ENCODE peak calls at places on chromosomes 11 and 22, in eight cellular contexts. One of them, this sample, is unnamed.
A peak's percentile ranks its signal among the peaks of the same experiment; 100 is the strongest.

GRCh38 chr22:50217543-50218152 is 16.8 kb downstream of the SELENOO start:
- DNase-seq in glutamatergic neuron: peak; percentile 15
- DNase-seq in IMR-90: no peak
- DNase-seq in fibroblast of the aortic adventitia: no peak
- DNase-seq in heart left ventricle: no peak
- DNase-seq in upper lobe of right lung: no peak
- DNase-seq in left ventricle myocardium inferior: no peak
- DNase-seq in astrocyte of the cerebellum: no peak
- DNase-seq in this sample: no peak

GRCh38 chr22:44438481-44439131 is 59.4 kb downstream of the RTL6 start:
- DNase-seq in glutamatergic neuron: no peak
- DNase-seq in IMR-90: no peak
- DNase-seq in fibroblast of the aortic adventitia: no peak
- DNase-seq in heart left ventricle: no peak
- DNase-seq in upper lobe of right lung: peak; percentile 57
- DNase-seq in left ventricle myocardium inferior: no peak
- DNase-seq in astrocyte of the cerebellum: no peak
- DNase-seq in this sample: no peak

GRCh38 chr11:73565804-73566203 is 32.1 kb downstream of the FAM168A start:
- DNase-seq in glutamatergic neuron: no peak
- DNase-seq in IMR-90: no peak
- DNase-seq in fibroblast of the aortic adventitia: no peak
- DNase-seq in heart left ventricle: no peak
- DNase-seq in upper lobe of right lung: no peak
- DNase-seq in left ventricle myocardium inferior: no peak
- DNase-seq in astrocyte of the cerebellum: no peak
- DNase-seq in this sample: no peak

GRCh38 chr22:25582946-25583345 is 18.5 kb downstream of the GRK3 start:
- DNase-seq in glutamatergic neuron: no peak
- DNase-seq in IMR-90: peak; percentile 67
- DNase-seq in fibroblast of the aortic adventitia: peak; percentile 28
- DNase-seq in heart left ventricle: no peak
- DNase-seq in upper lobe of right lung: no peak
- DNase-seq in left ventricle myocardium inferior: no peak
- DNase-seq in astrocyte of the cerebellum: no peak
- DNase-seq in this sample: peak; percentile 9

GRCh38 chr11:110373061-110373702 is 56.6 kb upstream of the FDX1 start:
- DNase-seq in glutamatergic neuron: no peak
- DNase-seq in IMR-90: peak; percentile 60
- DNase-seq in fibroblast of the aortic adventitia: peak; percentile 48
- DNase-seq in heart left ventricle: no peak
- DNase-seq in upper lobe of right lung: no peak
- DNase-seq in left ventricle myocardium inferior: no peak
- DNase-seq in astrocyte of the cerebellum: no peak
- DNase-seq in this sample: peak; percentile 31

GRCh38 chr11:43842021-43842420 is 38.6 kb upstream of the ALKBH3 start:
- DNase-seq in glutamatergic neuron: no peak
- DNase-seq in IMR-90: no peak
- DNase-seq in fibroblast of the aortic adventitia: no peak
- DNase-seq in heart left ventricle: no peak
- DNase-seq in upper lobe of right lung: no peak
- DNase-seq in left ventricle myocardium inferior: no peak
- DNase-seq in astrocyte of the cerebellum: no peak
- DNase-seq in this sample: no peak

GRCh38 chr11:59207988-59208432 is 4.7 kb downstream of the MPEG1 start:
- DNase-seq in glutamatergic neuron: peak; percentile 42
- DNase-seq in IMR-90: peak; percentile 91
- DNase-seq in fibroblast of the aortic adventitia: peak; percentile 69
- DNase-seq in heart left ventricle: no peak
- DNase-seq in upper lobe of right lung: no peak
- DNase-seq in left ventricle myocardium inferior: no peak
- DNase-seq in astrocyte of the cerebellum: peak; percentile 52
- DNase-seq in this sample: peak; percentile 39

GRCh38 chr11:119952441-119952840 is 185.5 kb downstream of the TRIM29 start:
- DNase-seq in glutamatergic neuron: no peak
- DNase-seq in IMR-90: no peak
- DNase-seq in fibroblast of the aortic adventitia: no peak
- DNase-seq in heart left ventricle: no peak
- DNase-seq in upper lobe of right lung: no peak
- DNase-seq in left ventricle myocardium inferior: no peak
- DNase-seq in astrocyte of the cerebellum: no peak
- DNase-seq in this sample: no peak

GRCh38 chr11:62410972-62411371 is 7.9 kb upstream of the SCGB1A1 start:
- DNase-seq in glutamatergic neuron: no peak
- DNase-seq in IMR-90: no peak
- DNase-seq in fibroblast of the aortic adventitia: no peak
- DNase-seq in heart left ventricle: no peak
- DNase-seq in upper lobe of right lung: no peak
- DNase-seq in left ventricle myocardium inferior: no peak
- DNase-seq in astrocyte of the cerebellum: no peak
- DNase-seq in this sample: no peak

GRCh38 chr11:118715245-118715807 is 35.9 kb upstream of the TREH start:
- DNase-seq in glutamatergic neuron: no peak
- DNase-seq in IMR-90: no peak
- DNase-seq in fibroblast of the aortic adventitia: peak; percentile 58
- DNase-seq in heart left ventricle: no peak
- DNase-seq in upper lobe of right lung: no peak
- DNase-seq in left ventricle myocardium inferior: no peak
- DNase-seq in astrocyte of the cerebellum: peak; percentile 23
- DNase-seq in this sample: peak; percentile 12

GRCh38 chr22:20089977-20090729 is 10.1 kb downstream of the DGCR8 start:
- DNase-seq in glutamatergic neuron: no peak
- DNase-seq in IMR-90: peak; percentile 77
- DNase-seq in fibroblast of the aortic adventitia: no peak
- DNase-seq in heart left ventricle: no peak
- DNase-seq in upper lobe of right lung: no peak
- DNase-seq in left ventricle myocardium inferior: no peak
- DNase-seq in astrocyte of the cerebellum: no peak
- DNase-seq in this sample: no peak

GRCh38 chr11:128039140-128040021 is 548.0 kb downstream of the ETS1 start:
- DNase-seq in glutamatergic neuron: no peak
- DNase-seq in IMR-90: peak; percentile 82
- DNase-seq in fibroblast of the aortic adventitia: peak; percentile 95
- DNase-seq in heart left ventricle: peak; percentile 74
- DNase-seq in upper lobe of right lung: peak; percentile 81
- DNase-seq in left ventricle myocardium inferior: no peak
- DNase-seq in astrocyte of the cerebellum: peak; percentile 83
- DNase-seq in this sample: peak; percentile 84

GRCh38 chr11:12157241-12157661 is 46.9 kb downstream of the MICAL2 start:
- DNase-seq in glutamatergic neuron: no peak
- DNase-seq in IMR-90: peak; percentile 84
- DNase-seq in fibroblast of the aortic adventitia: peak; percentile 89
- DNase-seq in heart left ventricle: no peak
- DNase-seq in upper lobe of right lung: no peak
- DNase-seq in left ventricle myocardium inferior: no peak
- DNase-seq in astrocyte of the cerebellum: peak; percentile 80
- DNase-seq in this sample: peak; percentile 73

GRCh38 chr11:57588038-57588710 is 9.3 kb upstream of the SERPING1 start:
- DNase-seq in glutamatergic neuron: no peak
- DNase-seq in IMR-90: no peak
- DNase-seq in fibroblast of the aortic adventitia: no peak
- DNase-seq in heart left ventricle: no peak
- DNase-seq in upper lobe of right lung: no peak
- DNase-seq in left ventricle myocardium inferior: no peak
- DNase-seq in astrocyte of the cerebellum: no peak
- DNase-seq in this sample: no peak

GRCh38 chr11:94787798-94788197 is 19.6 kb downstream of the AMOTL1 start:
- DNase-seq in glutamatergic neuron: no peak
- DNase-seq in IMR-90: no peak
- DNase-seq in fibroblast of the aortic adventitia: no peak
- DNase-seq in heart left ventricle: no peak
- DNase-seq in upper lobe of right lung: no peak
- DNase-seq in left ventricle myocardium inferior: no peak
- DNase-seq in astrocyte of the cerebellum: no peak
- DNase-seq in this sample: no peak

GRCh38 chr11:43508511-43508918 is 149.8 kb downstream of the TTC17 start:
- DNase-seq in glutamatergic neuron: no peak
- DNase-seq in IMR-90: peak; percentile 61
- DNase-seq in fibroblast of the aortic adventitia: peak; percentile 60
- DNase-seq in heart left ventricle: no peak
- DNase-seq in upper lobe of right lung: no peak
- DNase-seq in left ventricle myocardium inferior: no peak
- DNase-seq in astrocyte of the cerebellum: peak; percentile 4
- DNase-seq in this sample: peak; percentile 4

GRCh38 chr11:47992959-47993820 is 12.8 kb downstream of the PTPRJ start:
- DNase-seq in glutamatergic neuron: no peak
- DNase-seq in IMR-90: peak; percentile 89
- DNase-seq in fibroblast of the aortic adventitia: peak; percentile 77
- DNase-seq in heart left ventricle: no peak
- DNase-seq in upper lobe of right lung: no peak
- DNase-seq in left ventricle myocardium inferior: no peak
- DNase-seq in astrocyte of the cerebellum: no peak
- DNase-seq in this sample: peak; percentile 29

GRCh38 chr22:37728620-37729019 is 31.8 kb downstream of the TRIOBP start:
- DNase-seq in glutamatergic neuron: no peak
- DNase-seq in IMR-90: no peak
- DNase-seq in fibroblast of the aortic adventitia: no peak
- DNase-seq in heart left ventricle: no peak
- DNase-seq in upper lobe of right lung: no peak
- DNase-seq in left ventricle myocardium inferior: no peak
- DNase-seq in astrocyte of the cerebellum: no peak
- DNase-seq in this sample: no peak

GRCh38 chr22:19630614-19631013 is 83.7 kb upstream of the SEPTIN5 start:
- DNase-seq in glutamatergic neuron: no peak
- DNase-seq in IMR-90: no peak
- DNase-seq in fibroblast of the aortic adventitia: no peak
- DNase-seq in heart left ventricle: no peak
- DNase-seq in upper lobe of right lung: no peak
- DNase-seq in left ventricle myocardium inferior: no peak
- DNase-seq in astrocyte of the cerebellum: no peak
- DNase-seq in this sample: no peak

GRCh38 chr11:75716659-75717058 is 979 bp upstream of the MOGAT2 start:
- DNase-seq in glutamatergic neuron: no peak
- DNase-seq in IMR-90: no peak
- DNase-seq in fibroblast of the aortic adventitia: no peak
- DNase-seq in heart left ventricle: no peak
- DNase-seq in upper lobe of right lung: no peak
- DNase-seq in left ventricle myocardium inferior: no peak
- DNase-seq in astrocyte of the cerebellum: no peak
- DNase-seq in this sample: no peak

GRCh38 chr11:88292156-88292844 is 45.2 kb downstream of the CTSC start:
- DNase-seq in glutamatergic neuron: no peak
- DNase-seq in IMR-90: peak; percentile 22
- DNase-seq in fibroblast of the aortic adventitia: peak; percentile 52
- DNase-seq in heart left ventricle: no peak
- DNase-seq in upper lobe of right lung: no peak
- DNase-seq in left ventricle myocardium inferior: no peak
- DNase-seq in astrocyte of the cerebellum: no peak
- DNase-seq in this sample: no peak
- TF ChIP-seq CTCF in glutamatergic neuron: no peak
- TF ChIP-seq CTCF in IMR-90: no peak
- TF ChIP-seq CTCF in fibroblast of the aortic adventitia: no peak
- TF ChIP-seq CTCF in heart left ventricle: no peak
- TF ChIP-seq CTCF in upper lobe of right lung: no peak
- TF ChIP-seq CTCF in left ventricle myocardium inferior: no peak
- TF ChIP-seq CTCF in astrocyte of the cerebellum: no peak
- TF ChIP-seq CTCF in this sample: no peak

DNA sequence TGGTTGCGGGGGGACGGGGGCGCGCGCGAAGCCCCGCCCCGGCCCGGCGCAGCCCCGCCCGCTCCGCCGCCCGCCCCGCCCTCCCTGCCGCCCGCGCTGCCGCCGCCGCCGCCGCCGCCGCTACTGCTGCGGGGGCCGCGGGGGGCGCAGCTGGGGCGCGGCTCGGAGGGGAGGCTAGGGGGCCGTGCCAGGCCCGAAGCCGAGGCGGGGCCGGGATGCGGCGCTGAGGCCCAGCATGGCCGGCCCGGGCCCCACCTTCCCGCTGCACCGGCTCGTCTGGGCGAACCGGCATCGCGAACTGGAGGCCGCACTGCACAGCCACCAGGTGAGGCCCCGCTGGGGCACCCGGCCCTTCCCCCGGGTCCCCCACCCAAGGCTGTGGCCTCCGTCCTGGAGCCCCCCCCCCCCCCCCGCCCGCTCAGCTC is at the start of gene ANKRD13D:
- DNase-seq in glutamatergic neuron: no peak
- DNase-seq in IMR-90: no peak
- DNase-seq in fibroblast of the aortic adventitia: no peak
- DNase-seq in heart left ventricle: no peak
- DNase-seq in upper lobe of right lung: no peak
- DNase-seq in left ventricle myocardium inferior: no peak
- DNase-seq in astrocyte of the cerebellum: no peak
- DNase-seq in this sample: no peak
- TF ChIP-seq CTCF in glutamatergic neuron: no peak
- TF ChIP-seq CTCF in IMR-90: no peak
- TF ChIP-seq CTCF in fibroblast of the aortic adventitia: no peak
- TF ChIP-seq CTCF in heart left ventricle: no peak
- TF ChIP-seq CTCF in upper lobe of right lung: no peak
- TF ChIP-seq CTCF in left ventricle myocardium inferior: no peak
- TF ChIP-seq CTCF in astrocyte of the cerebellum: no peak
- TF ChIP-seq CTCF in this sample: no peak

DNA sequence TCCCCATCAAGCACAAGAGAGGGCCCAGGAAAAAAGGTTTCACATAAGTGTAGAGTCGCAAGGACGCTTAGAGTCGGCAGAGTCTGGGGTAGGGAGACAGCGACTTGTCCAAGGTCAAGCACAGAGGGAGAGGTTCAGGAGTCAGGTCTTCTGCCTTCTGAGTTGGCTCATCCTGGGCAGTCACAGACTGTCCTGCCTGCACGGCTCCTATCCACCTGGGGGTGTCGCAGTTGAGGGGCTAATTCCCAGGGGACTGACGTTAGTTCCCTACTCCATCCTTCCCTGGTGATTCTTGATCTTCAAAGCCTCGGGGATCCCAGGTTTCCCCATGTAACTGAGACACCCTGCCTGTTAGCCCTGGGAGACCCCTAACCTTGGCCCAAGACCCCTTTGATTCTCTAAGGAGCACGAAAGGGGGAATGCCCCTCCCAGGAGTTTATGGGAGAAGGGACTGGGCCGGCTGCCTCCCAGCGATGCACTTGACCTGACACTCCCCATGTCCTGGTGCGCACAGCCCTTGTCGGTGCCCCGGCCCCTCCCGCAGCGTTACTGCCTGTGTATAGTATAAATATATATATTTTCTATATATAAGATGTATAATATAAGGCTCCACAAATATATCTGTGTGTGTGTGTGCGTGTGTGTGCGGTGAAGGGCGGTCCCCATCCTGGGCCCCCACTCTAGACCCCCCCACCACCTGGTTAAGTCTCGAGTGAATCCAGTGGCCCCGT is 14.7 kb upstream of the TAB1 start:
- DNase-seq in glutamatergic neuron: no peak
- DNase-seq in IMR-90: peak; percentile 28
- DNase-seq in fibroblast of the aortic adventitia: no peak
- DNase-seq in heart left ventricle: no peak
- DNase-seq in upper lobe of right lung: no peak
- DNase-seq in left ventricle myocardium inferior: no peak
- DNase-seq in astrocyte of the cerebellum: no peak
- DNase-seq in this sample: no peak
- TF ChIP-seq CTCF in glutamatergic neuron: no peak
- TF ChIP-seq CTCF in IMR-90: peak; percentile 50
- TF ChIP-seq CTCF in fibroblast of the aortic adventitia: peak; percentile 37
- TF ChIP-seq CTCF in heart left ventricle: no peak
- TF ChIP-seq CTCF in upper lobe of right lung: no peak
- TF ChIP-seq CTCF in left ventricle myocardium inferior: peak; percentile 48
- TF ChIP-seq CTCF in astrocyte of the cerebellum: peak; percentile 45
- TF ChIP-seq CTCF in this sample: peak; percentile 40

DNA sequence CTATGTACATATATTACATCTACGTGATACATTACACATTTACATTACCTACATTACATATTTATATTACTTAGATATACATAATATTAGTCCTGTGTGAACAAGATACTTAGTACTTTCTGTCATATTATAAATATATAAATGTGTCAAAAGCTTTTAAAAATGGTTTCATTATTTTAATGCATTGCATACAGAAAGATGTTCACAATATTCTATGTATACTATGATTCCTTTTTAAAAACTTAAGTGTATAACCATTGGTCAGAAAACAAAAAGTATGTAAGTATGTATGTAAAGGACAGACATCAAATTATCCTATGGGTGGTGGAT is 647 bp upstream of the ZW10 start:
- DNase-seq in glutamatergic neuron: no peak
- DNase-seq in IMR-90: no peak
- DNase-seq in fibroblast of the aortic adventitia: no peak
- DNase-seq in heart left ventricle: no peak
- DNase-seq in upper lobe of right lung: no peak
- DNase-seq in left ventricle myocardium inferior: no peak
- DNase-seq in astrocyte of the cerebellum: no peak
- DNase-seq in this sample: no peak
- TF ChIP-seq CTCF in glutamatergic neuron: peak; percentile 51
- TF ChIP-seq CTCF in IMR-90: no peak
- TF ChIP-seq CTCF in fibroblast of the aortic adventitia: no peak
- TF ChIP-seq CTCF in heart left ventricle: no peak
- TF ChIP-seq CTCF in upper lobe of right lung: no peak
- TF ChIP-seq CTCF in left ventricle myocardium inferior: no peak
- TF ChIP-seq CTCF in astrocyte of the cerebellum: no peak
- TF ChIP-seq CTCF in this sample: no peak